ENCODE peak calls at places on chromosomes 5 and 9, in ten cellular contexts. J is pancreas, E is NB4, P is IMR-90, S is AG10803, B is GM06990, C is foreskin fibroblast, I is tibial nerve, K is A673, L is GM23338. U is an unnamed sample.

GRCh38 chr5:59036274-59036961 is 453.5 kb downstream of the RAB3C start:
- DNase-seq in L (no peak), S (peak), P (peak), E (peak), I (peak), K (peak), B (no peak), J (no peak), C (peak), U (peak)

GRCh38 chr5:10528056-10528816 is 35.6 kb upstream of the ANKRD33B start:
- DNase-seq in E (peak), S (peak), P (peak), K (no peak), L (no peak), B (no peak), C (peak), J (no peak), I (no peak), U (peak)

GRCh38 chr5:68740204-68740910 is 353.5 kb upstream of the SLC30A5 start:
- DNase-seq in K (no peak), C (no peak), S (no peak), P (no peak), B (no peak), J (no peak), E (peak), L (no peak), I (no peak), U (no peak)

GRCh38 chr9:78028926-78029325 is 2.7 kb downstream of the GNAQ start:
- DNase-seq in J (no peak), P (no peak), I (no peak), S (no peak), K (no peak), C (no peak), E (peak), B (no peak), L (no peak), U (peak)

GRCh38 chr5:926416-927171 is 33.9 kb downstream of the TRIP13 start:
- DNase-seq in C (peak), E (peak), J (peak), P (no peak), I (no peak), S (peak), L (peak), B (no peak), K (peak), U (peak)

GRCh38 chr9:120291050-120291449 is 288.9 kb downstream of the CDK5RAP2 start:
- DNase-seq in J (no peak), B (no peak), P (no peak), S (no peak), L (no peak), E (no peak), C (no peak), I (no peak), K (no peak), U (no peak)

GRCh38 chr5:16271851-16272250 is 92.3 kb upstream of the MARCHF11 start:
- DNase-seq in E (peak), B (no peak), P (no peak), L (no peak), I (no peak), J (no peak), S (no peak), C (no peak), K (no peak), U (no peak)

GRCh38 chr5:151267481-151268275 is 14.7 kb downstream of the GM2A start:
- DNase-seq in S (no peak), B (no peak), J (no peak), C (peak), K (no peak), L (no peak), E (no peak), P (no peak), I (no peak), U (no peak)

GRCh38 chr9:21711504-21711903 is 90.9 kb upstream of the MTAP start:
- DNase-seq in E (no peak), S (peak), L (peak), B (peak), C (peak), K (peak), P (peak), J (no peak), I (no peak), U (no peak)

GRCh38 chr5:58183078-58183885 is 276.6 kb downstream of the PLK2 start:
- DNase-seq in E (no peak), B (no peak), P (no peak), C (no peak), K (no peak), I (no peak), J (no peak), L (no peak), S (no peak), U (no peak)

GRCh38 chr9:128713941-128714573 is 9.9 kb downstream of the ZDHHC12 start:
- DNase-seq in C (no peak), L (no peak), E (no peak), J (no peak), I (no peak), P (no peak), K (no peak), S (no peak), B (no peak), U (no peak)

GRCh38 chr5:76838481-76839261 is 11.1 kb upstream of the S100Z start:
- DNase-seq in S (peak), K (peak), P (peak), B (no peak), I (no peak), L (no peak), J (peak), E (no peak), C (peak), U (peak)

GRCh38 chr9:120612218-120612617 is 32.3 kb upstream of the CDK5RAP2 start:
- DNase-seq in I (no peak), C (peak), J (no peak), B (no peak), L (peak), E (peak), S (no peak), P (peak), K (peak), U (no peak)

GRCh38 chr5:98428806-98429205 is 344.7 kb upstream of the RGMB start:
- DNase-seq in B (no peak), E (no peak), P (peak), L (no peak), C (peak), K (no peak), I (peak), S (peak), J (peak), U (peak)

GRCh38 chr5:41903382-41903891 is 707 bp upstream of the RIMOC1 start:
- DNase-seq in B (no peak), L (no peak), E (no peak), S (no peak), P (no peak), I (no peak), J (no peak), C (no peak), K (no peak), U (no peak)

GRCh38 chr5:108379722-108380530 is 2.0 kb downstream of the FBXL17 start:
- DNase-seq in P (peak), E (peak), C (peak), L (no peak), I (no peak), K (no peak), B (no peak), J (no peak), S (no peak), U (peak)

GRCh38 chr9:124828679-124829669 is 24.3 kb upstream of the WDR38 start:
- DNase-seq in K (no peak), S (no peak), I (no peak), B (no peak), J (no peak), L (no peak), C (no peak), P (no peak), E (no peak), U (no peak)

GRCh38 chr5:148809781-148810524 is 16.5 kb upstream of the ADRB2 start:
- DNase-seq in K (no peak), I (no peak), S (no peak), J (no peak), B (no peak), E (no peak), C (peak), P (no peak), L (no peak), U (peak)
- H3K4me3 ChIP-seq in K (no peak), I (peak), S (no peak), J (no peak), B (peak), E (no peak), C (no peak), P (no peak), L (no peak), U (no peak)

GRCh38 chr5:55187370-55187769 is 14.4 kb upstream of the CDC20B start:
- DNase-seq in P (no peak), B (no peak), E (peak), S (no peak), L (peak), C (no peak), J (no peak), K (peak), I (no peak), U (no peak)
- TF ChIP-seq CTCF in P (peak), B (peak), E (peak), S (peak), L (peak), C (no peak), J (no peak), K (peak), I (no peak), U (peak)

DNA sequence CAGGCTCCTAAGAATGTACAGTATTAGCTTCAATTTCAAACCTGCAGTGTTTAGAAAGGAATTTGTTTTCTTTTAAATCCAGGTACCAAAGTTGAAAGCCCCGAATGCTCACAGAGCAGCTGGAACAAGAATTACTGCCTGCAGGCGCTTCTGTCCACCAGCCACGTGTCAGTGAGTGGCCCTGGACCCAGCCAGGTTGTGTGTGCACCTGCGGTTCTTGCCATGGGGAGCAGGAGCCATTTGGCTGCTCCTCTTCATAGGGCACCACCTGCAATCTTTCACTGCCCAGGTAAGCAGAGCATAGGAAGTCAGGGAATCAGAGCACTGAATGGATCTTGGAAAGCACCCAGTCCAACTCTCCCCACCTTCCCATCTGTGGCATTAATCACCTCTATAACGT is 79.5 kb upstream of the PIP5K1B start:
- DNase-seq in P (no peak), L (no peak), B (no peak), I (no peak), J (peak), S (no peak), E (no peak), K (no peak), C (no peak), U (no peak)
- H3K4me3 ChIP-seq in P (no peak), L (no peak), B (no peak), I (no peak), J (no peak), S (no peak), E (no peak), K (no peak), C (no peak), U (no peak)

DNA sequence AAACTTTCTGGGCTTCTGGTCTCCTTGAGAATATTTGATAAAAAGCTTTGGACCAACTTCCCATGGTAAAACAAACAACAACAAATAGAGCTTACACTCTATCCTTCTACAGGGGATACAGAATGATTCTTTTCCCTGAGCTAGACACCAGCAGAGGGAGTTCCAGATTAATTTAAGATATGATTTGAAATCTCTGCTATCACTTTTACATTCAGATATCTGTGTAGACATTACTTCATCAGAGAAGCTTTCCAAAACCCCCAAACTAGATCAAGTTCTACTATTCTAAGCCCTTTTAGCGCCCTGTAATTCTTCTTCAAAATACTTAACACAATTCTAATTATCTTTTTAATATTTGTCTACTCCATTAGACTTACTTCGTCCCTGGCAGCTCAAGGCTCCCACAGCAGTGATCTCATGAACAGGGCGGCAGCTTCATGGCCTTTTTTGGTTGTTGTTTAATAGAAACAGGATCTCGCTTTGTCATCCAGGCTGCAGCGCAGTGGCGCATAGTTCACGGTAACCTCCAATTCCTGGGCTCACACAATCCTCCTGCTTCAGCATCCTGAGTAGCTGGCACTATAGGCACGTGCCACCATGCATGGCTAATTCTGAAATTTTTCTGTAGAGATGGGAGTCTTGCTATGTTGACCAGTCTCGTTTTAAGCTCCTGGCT is 938 bp upstream of the GALNT12 start:
- DNase-seq in I (no peak), E (no peak), L (no peak), S (peak), P (peak), C (peak), B (no peak), K (no peak), J (no peak), U (peak)
- TF ChIP-seq CTCF in I (no peak), E (no peak), L (no peak), S (peak), P (peak), C (peak), B (no peak), K (peak), J (no peak), U (peak)

DNA sequence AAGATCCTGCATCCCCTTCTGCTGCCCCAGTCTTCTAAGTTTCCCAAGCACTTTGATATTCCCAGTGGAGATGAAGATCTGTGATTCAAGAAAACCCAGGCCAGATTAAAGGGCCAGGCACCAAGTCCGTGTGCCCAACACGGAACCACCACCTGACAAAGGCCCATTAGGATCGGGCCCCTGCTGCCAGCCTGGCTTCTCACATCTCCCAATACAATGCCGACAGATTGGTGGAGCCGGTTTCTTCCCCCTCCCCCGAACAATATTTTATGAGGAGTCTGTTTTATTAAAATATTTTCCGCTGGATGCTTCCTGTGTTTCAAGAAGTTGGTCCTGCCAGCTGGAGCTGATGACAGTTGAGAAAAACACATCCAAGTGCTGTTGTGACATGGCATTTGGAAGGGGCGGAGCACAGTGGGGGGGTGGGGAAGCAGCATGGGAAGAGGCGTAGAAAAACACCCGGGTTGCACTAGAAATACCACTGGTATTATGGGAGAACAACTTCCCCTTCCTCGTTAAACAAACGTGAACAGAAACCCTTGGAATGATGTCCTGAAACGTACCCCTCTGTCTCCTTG is 45.0 kb downstream of the CRB2 start:
- DNase-seq in C (peak), E (no peak), K (no peak), S (peak), L (no peak), P (no peak), B (no peak), I (no peak), J (no peak), U (no peak)
- H3K4me3 ChIP-seq in C (no peak), E (no peak), K (no peak), S (no peak), L (no peak), P (no peak), B (no peak), I (no peak), J (no peak), U (no peak)

DNA sequence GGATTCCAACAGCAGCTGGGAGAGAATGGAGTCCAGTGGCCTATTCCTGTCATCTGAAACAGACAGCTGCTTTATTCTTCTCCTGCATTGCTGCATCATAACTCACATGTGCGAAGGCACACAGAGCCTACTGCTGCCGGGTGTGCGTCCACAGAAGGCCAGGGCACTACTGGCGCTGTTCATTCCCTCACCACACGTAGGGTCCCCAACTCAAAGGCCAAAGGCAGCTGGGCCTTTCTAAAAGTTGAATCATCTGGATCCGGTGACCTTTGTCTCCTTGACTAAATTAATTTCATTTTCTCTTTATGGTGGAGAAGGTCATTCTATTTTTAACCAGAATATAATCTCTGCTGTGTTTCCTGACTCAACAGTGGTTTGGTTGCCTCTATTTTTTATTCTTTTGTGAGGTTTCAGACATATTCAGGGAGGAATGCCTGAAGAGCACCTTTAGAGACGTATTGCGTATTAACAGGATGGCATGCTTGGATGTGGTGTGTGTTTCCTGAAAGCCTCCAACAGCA is 10.8 kb upstream of the SPATA24 start:
- DNase-seq in B (no peak), P (no peak), C (no peak), J (no peak), S (no peak), L (no peak), E (no peak), K (no peak), I (no peak), U (no peak)
- TF ChIP-seq CTCF in B (no peak), P (no peak), C (no peak), J (no peak), S (no peak), L (no peak), E (no peak), K (no peak), I (no peak), U (no peak)

DNA sequence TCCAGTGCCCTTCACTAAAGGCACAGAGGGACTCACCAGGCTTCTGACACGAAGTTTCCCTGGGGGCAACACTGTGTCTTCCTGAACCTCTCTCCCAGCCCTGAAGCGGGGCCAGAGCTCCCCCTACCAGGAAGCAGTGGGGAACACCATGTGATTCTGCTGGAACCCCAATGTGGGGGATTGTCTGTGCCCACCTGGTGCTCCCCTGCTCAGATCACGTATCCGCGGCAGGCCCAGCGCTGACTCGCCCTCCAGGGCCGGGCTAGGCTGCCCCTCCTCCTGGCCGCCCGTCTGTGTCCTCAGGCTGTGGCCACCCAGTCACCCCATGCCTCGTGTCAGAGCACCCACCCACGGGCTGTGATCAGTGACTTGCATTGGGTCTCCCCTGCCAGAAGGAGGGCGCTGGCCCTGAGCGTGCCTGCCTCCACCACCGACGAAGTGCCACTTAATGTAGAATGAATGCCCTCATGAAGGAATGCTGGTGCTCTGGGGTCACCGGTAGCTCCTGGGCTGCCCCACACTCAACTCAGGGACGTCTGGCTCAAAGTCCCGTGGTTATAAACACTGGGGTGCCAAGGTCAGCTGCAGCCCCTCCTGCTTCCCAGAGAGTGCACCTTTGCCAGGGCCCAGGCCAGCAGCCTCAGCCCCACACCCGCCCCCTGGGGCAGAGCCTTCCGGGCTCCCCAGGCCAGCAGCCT is 22.1 kb downstream of the SARDH start:
- DNase-seq in I (no peak), S (no peak), K (peak), B (no peak), C (no peak), E (peak), L (peak), J (no peak), P (peak), U (no peak)
- H3K4me3 ChIP-seq in I (no peak), S (no peak), K (no peak), B (no peak), C (no peak), E (no peak), L (no peak), J (no peak), P (no peak), U (no peak)

GRCh38 chr9:137281345-137282116 is 4.0 kb downstream of the TOR4A start:
- DNase-seq in P (no peak), E (no peak), J (no peak), C (no peak), L (peak), I (no peak), K (no peak), B (no peak), S (no peak), U (no peak)

DNA sequence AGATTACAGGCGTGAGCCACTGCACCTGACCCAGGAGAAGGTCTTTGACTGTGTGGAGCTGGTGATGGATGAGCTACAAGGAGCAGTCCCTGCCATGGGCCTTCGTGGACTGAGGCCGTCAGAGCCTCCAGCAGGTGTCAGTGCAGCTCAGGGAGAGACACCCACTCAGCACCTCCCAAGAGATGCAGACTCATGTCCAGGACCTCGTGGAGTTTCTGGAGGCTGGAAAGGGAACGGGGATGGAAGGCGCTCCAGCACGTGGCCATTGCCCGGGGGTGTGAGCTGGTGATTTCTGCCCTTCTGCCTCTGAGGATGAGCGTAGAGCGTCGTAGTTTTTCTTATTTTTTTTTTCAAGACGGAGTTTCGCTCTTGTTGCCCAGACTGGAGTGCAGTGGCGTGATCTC is 9.5 kb downstream of the TOR4A start:
- DNase-seq in P (peak), B (peak), I (no peak), L (peak), C (peak), E (peak), J (peak), K (peak), S (peak), U (peak)
- TF ChIP-seq CTCF in P (peak), B (peak), I (no peak), L (peak), C (peak), E (peak), J (peak), K (peak), S (peak), U (peak)

GRCh38 chr9:1042466-1042865 is 7.7 kb upstream of the DMRT2 start:
- DNase-seq in L (peak), K (no peak), J (no peak), E (no peak), B (no peak), I (no peak), S (no peak), P (no peak), C (peak), U (no peak)
- H3K4me3 ChIP-seq in L (peak), K (no peak), J (peak), E (no peak), B (no peak), I (no peak), S (no peak), P (no peak), C (no peak), U (no peak)